ENCODE peak calls at places on chromosome 1, in six cellular contexts. U is activated effector memory CD4-positive, alpha-beta T cell treated with Interleukin-2 at 50 U/mL for 16 hours; N is tibial artery; R is stimulated activated CD8-positive, alpha-beta memory T cell treated with anti-CD3 and anti-CD28 coated beads, Interleukin-12 subunit alpha, Interleukin-12 subunit beta, amount 100 ng/mL, for 1 hour; M is activated CD4-positive, alpha-beta T cell treated with anti-CD3 and anti-CD28 coated beads for 24 hours; S is sciatic nerve. P is an unnamed sample.

GRCh38 chr1:53734650-53735211 is 4.2 kb downstream of the GLIS1 start:
- DNase-seq in U (no peak), N (no peak), R (no peak), M (no peak), S (no peak), P (no peak)

GRCh38 chr1:178644308-178645120 is 80.5 kb upstream of the RALGPS2 start:
- DNase-seq in U (no peak), N (no peak), R (no peak), M (no peak), S (no peak), P (no peak)

GRCh38 chr1:198880818-198881597 is 242.2 kb downstream of the PTPRC start:
- DNase-seq in U (no peak), N (no peak), R (no peak), M (no peak), S (no peak), P (no peak)

GRCh38 chr1:75643460-75643859 is 32.5 kb upstream of the SLC44A5 start:
- DNase-seq in U (no peak), N (no peak), R (no peak), M (no peak), S (no peak), P (no peak)

GRCh38 chr1:151368745-151369610 is 3.5 kb downstream of the SELENBP1 start:
- DNase-seq in U (no peak), N (no peak), R (no peak), M (no peak), S (no peak), P (peak; percentile 40)

GRCh38 chr1:92922378-92923035 is 38.8 kb downstream of the DIPK1A start:
- DNase-seq in U (no peak), N (no peak), R (no peak), M (no peak), S (no peak), P (no peak)

GRCh38 chr1:217402301-217402700 is 228.6 kb downstream of the GPATCH2 start:
- DNase-seq in U (no peak), N (no peak), R (no peak), M (no peak), S (no peak), P (no peak)

GRCh38 chr1:13498553-13498952 is 15.2 kb downstream of the LRRC38 start:
- DNase-seq in U (no peak), N (no peak), R (no peak), M (no peak), S (no peak), P (no peak)

GRCh38 chr1:207040181-207040533 is 7.6 kb upstream of the C1orf116 start:
- DNase-seq in U (no peak), N (no peak), R (no peak), M (no peak), S (no peak), P (no peak)

GRCh38 chr1:203351037-203351625 is at the start of gene FMOD:
- DNase-seq in U (no peak), N (peak; percentile 93), R (no peak), M (no peak), S (peak; percentile 83), P (peak; percentile 91)

GRCh38 chr1:12488666-12489354 is 129.2 kb downstream of the DHRS3 start:
- DNase-seq in U (no peak), N (no peak), R (no peak), M (no peak), S (no peak), P (no peak)

GRCh38 chr1:87435484-87435883 is 106.8 kb downstream of the LMO4 start:
- DNase-seq in U (no peak), N (no peak), R (no peak), M (no peak), S (no peak), P (no peak)

GRCh38 chr1:55053265-55053954 is 14.1 kb downstream of the PCSK9 start:
- DNase-seq in U (no peak), N (peak; percentile 64), R (no peak), M (no peak), S (no peak), P (no peak)

GRCh38 chr1:22641906-22642636 is 1.4 kb upstream of the C1QC start:
- DNase-seq in U (peak; percentile 49), N (peak; percentile 87), R (peak; percentile 53), M (peak; percentile 66), S (peak; percentile 92), P (no peak)

GRCh38 chr1:11170102-11170501 is 19.1 kb upstream of the ANGPTL7 start:
- DNase-seq in U (no peak), N (no peak), R (no peak), M (no peak), S (peak; percentile 10), P (no peak)

GRCh38 chr1:168974117-168974516 is 132.4 kb upstream of the ATP1B1 start:
- DNase-seq in U (no peak), N (no peak), R (no peak), M (no peak), S (no peak), P (no peak)

GRCh38 chr1:14403961-14404645 is 194.4 kb upstream of the KAZN start:
- DNase-seq in U (no peak), N (no peak), R (no peak), M (no peak), S (no peak), P (no peak)

GRCh38 chr1:202131956-202132821 is 9.5 kb downstream of the GPR37L1 start:
- DNase-seq in U (no peak), N (peak; percentile 89), R (no peak), M (no peak), S (peak; percentile 79), P (no peak)

GRCh38 chr1:87226341-87226760 is 102.3 kb upstream of the LMO4 start:
- DNase-seq in U (no peak), N (peak; percentile 75), R (no peak), M (no peak), S (peak; percentile 85), P (peak; percentile 11)

GRCh38 chr1:61083799-61084385 is 1.5 kb downstream of the NFIA start:
- DNase-seq in U (no peak), N (no peak), R (no peak), M (no peak), S (no peak), P (no peak)

GRCh38 chr1:172325562-172325961 is 94.9 kb upstream of the C1orf105 start:
- DNase-seq in U (no peak), N (no peak), R (no peak), M (no peak), S (no peak), P (no peak)

P was measured in ascending aorta.